ENCODE peak calls at places on chromosomes 2 and 18, in four cellular contexts. U is left ventricle myocardium inferior, J is adrenal gland, O is brain microvascular endothelial cell. X is an unnamed sample. For H3K27me3, the result is how much of the 10 kb centered on the place peaks cover.

GRCh38 chr2:65367517-65367916 is 64.9 kb downstream of the SPRED2 start:
- DNase-seq in U (no peak), J (no peak), O (peak), X (no peak)

GRCh38 chr2:98917031-98917459 is 19.0 kb downstream of the CRACDL start:
- DNase-seq in U (no peak), J (no peak), O (peak), X (no peak)

GRCh38 chr2:96763511-96764252 is 3.0 kb downstream of the CNNM4 start:
- DNase-seq in U (no peak), J (no peak), O (no peak), X (peak)

GRCh38 chr2:105545731-105546622 is 147.1 kb upstream of the FHL2 start:
- DNase-seq in U (peak), J (peak), O (peak), X (peak)

GRCh38 chr2:64989126-64989981 is at the start of gene SLC1A4:
- DNase-seq in U (peak), J (peak), O (peak), X (peak)

GRCh38 chr18:23356915-23357421 is 96.1 kb upstream of the RIOK3 start:
- DNase-seq in U (no peak), J (no peak), O (no peak), X (no peak)

GRCh38 chr18:68839701-68840100 is 41.8 kb downstream of the CCDC102B start:
- DNase-seq in U (no peak), J (no peak), O (peak), X (no peak)

GRCh38 chr2:173749315-173749714 is 215.9 kb downstream of the SP3 start:
- DNase-seq in U (no peak), J (no peak), O (peak), X (no peak)

GRCh38 chr2:39068757-39069515 is 51.9 kb downstream of the SOS1 start:
- DNase-seq in U (no peak), J (no peak), O (peak), X (no peak)

GRCh38 chr2:102449370-102449974 is 23.6 kb upstream of the SLC9A4 start:
- DNase-seq in U (no peak), J (peak), O (peak), X (no peak)

GRCh38 chr2:121649652-121650553 is 641 bp upstream of the CLASP1 start:
- DNase-seq in U (peak), J (peak), O (peak), X (peak)

GRCh38 chr18:69617888-69618287 is 217.2 kb downstream of the DOK6 start:
- DNase-seq in U (no peak), J (no peak), O (peak), X (no peak)

GRCh38 chr18:50401888-50402287 is 27.0 kb downstream of the SKA1 start:
- DNase-seq in U (peak), J (peak), O (no peak), X (no peak)

GRCh38 chr2:20942538-20943223 is 101.2 kb downstream of the APOB start:
- DNase-seq in U (no peak), J (no peak), O (no peak), X (no peak)

DNA sequence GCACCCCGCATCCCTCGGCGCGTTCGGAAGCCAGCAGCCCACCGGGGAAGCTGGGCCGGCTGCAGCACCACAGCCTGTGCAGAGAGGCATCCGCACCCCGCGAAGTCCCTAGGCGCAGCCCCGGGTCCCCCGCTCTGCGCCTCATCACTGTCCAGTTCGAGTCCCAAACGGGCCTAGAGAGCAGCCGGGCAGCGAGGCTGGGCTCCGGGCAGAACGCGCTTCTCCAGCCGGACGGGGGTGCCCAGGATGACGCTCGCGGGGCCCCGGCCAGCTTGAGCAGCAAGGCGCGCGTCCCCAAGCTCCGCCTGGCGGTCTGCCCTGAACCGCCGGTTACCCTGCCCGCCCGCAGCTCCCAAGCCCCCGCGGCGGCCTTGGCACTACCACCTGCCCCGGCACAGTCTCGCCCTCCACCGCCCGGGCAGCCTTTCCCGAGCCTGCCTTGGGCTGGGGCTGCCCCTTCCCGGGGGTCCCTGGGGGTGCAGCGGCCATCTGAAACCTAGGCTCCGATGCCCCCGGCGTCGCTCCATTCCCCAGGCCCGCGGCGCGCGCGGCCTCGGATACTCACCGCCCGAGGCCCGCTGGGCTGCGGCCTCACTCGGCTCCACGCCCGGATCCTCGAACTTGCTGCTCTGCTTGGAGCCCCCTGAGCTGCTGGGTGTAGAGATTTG is 600 bp downstream of the SLC16A14 start:
- DNase-seq in U (peak), J (peak), O (peak), X (peak)
- TF ChIP-seq CTCF in U (peak), J (peak), O (no peak), X (no peak)

GRCh38 chr18:910247-910646 is 5.6 kb downstream of the ADCYAP1 start:
- DNase-seq in U (no peak), J (no peak), O (no peak), X (no peak)
- H3K27me3 ChIP-seq in U (half or more), J (half or more), O (half or more), X (under half)

GRCh38 chr2:207716061-207716460 is 4.6 kb downstream of the CCNYL1 start:
- DNase-seq in U (no peak), J (no peak), O (no peak), X (no peak)

GRCh38 chr2:207706936-207707860 is 4.2 kb upstream of the CCNYL1 start:
- DNase-seq in U (no peak), J (no peak), O (no peak), X (no peak)

GRCh38 chr2:207711750-207712487 is 479 bp downstream of the CCNYL1 start:
- DNase-seq in U (peak), J (peak), O (peak), X (peak)

GRCh38 chr2:207710814-207711740 is at the start of gene CCNYL1:
- DNase-seq in U (peak), J (peak), O (peak), X (peak)
- TF ChIP-seq CTCF in U (peak), J (peak), O (peak), X (no peak)

DNA sequence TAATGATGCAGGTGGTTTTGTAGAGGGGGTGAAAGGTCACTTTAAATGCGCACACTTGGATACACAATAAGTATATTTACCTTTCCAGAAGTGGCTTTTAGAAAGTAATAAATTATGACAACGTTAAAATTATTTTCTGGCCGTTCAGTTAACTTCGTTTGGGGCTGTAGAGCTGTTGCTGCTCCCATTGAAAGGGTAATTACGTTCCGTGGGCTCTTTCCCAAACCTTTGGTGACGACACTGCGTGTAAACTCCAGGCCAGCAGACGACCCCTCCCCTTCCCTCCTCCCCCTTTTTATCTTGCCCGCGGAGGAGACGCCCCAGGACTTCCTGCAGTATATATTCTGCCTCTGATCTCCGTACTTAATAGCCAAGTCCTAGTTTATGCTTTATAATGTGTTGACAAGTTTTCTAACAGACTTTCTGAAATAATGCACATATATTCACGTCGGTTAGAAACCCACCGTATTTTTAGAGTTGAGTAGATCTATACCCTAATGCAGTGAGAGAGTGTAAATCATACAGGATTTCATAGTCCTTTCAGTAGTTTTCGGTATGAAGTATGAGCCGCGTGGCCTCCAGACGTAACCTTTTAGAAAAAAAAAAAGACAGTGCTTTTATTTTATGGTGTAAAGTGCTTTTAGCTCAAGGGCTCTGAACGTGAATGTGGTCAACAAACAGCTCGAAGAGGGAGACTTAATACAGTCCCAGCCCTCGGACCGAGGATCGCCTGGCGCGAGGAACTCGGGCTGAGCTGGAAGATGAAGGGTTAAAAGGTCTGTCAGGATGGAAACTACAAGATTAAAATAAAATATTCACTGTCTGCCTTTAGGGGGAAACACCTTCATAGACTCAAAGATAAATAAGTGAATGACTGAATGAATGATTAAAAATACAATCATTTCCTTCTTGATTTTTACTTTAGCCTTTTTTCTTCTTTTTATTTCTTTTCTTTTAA is 3.8 kb upstream of the BCL11A start:
- DNase-seq in U (no peak), J (no peak), O (no peak), X (peak)
- H3K27me3 ChIP-seq in U (half or more), J (under half), O (under half), X (under half)

GRCh38 chr2:240733803-240734495 is 42.3 kb downstream of the AQP12A start:
- DNase-seq in U (no peak), J (no peak), O (no peak), X (no peak)
- TF ChIP-seq CTCF in U (no peak), J (no peak), O (peak), X (no peak)

GRCh38 chr18:37482433-37482832 is 83.2 kb downstream of the CELF4 start:
- DNase-seq in U (no peak), J (no peak), O (no peak), X (no peak)
- H3K27me3 ChIP-seq in U (half or more), J (under half), O (under half), X (under half)